ENCODE peak calls at places on chromosomes 7 and 10, in six cellular contexts. J, S, C, E, Z and B are unnamed samples.

GRCh38 chr7:8114175-8114574 is 145.6 kb downstream of the GLCCI1 start:
- DNase-seq in C (no peak), J (no peak), E (no peak), S (no peak), Z (no peak), B (no peak)

GRCh38 chr10:14782691-14783363 is 8.1 kb upstream of the FAM107B start:
- DNase-seq in J (no peak), C (peak; percentile 57), E (no peak), Z (peak; percentile 92), S (no peak), B (peak; percentile 69)

GRCh38 chr10:93436577-93436976 is 45.6 kb downstream of the MYOF start:
- DNase-seq in S (no peak), J (no peak), C (peak; percentile 79), E (no peak), Z (no peak), B (no peak)

GRCh38 chr7:22564511-22565045 is 64.6 kb upstream of the STEAP1B start:
- DNase-seq in S (no peak), E (peak; percentile 26), J (no peak), Z (no peak), C (peak; percentile 90), B (peak; percentile 47)

GRCh38 chr10:132589015-132589414 is 51.4 kb downstream of the INPP5A start:
- DNase-seq in S (no peak), J (no peak), Z (no peak), E (no peak), C (no peak), B (no peak)

GRCh38 chr7:82122290-82122689 is 321.3 kb downstream of the CACNA2D1 start:
- DNase-seq in Z (no peak), E (no peak), J (no peak), S (no peak), C (no peak), B (no peak)

GRCh38 chr10:128864554-128865300 is 602.3 kb upstream of the MGMT start:
- DNase-seq in E (no peak), S (no peak), C (no peak), Z (no peak), J (no peak), B (no peak)

GRCh38 chr7:74718336-74718735 is 55.5 kb upstream of the NCF1 start:
- DNase-seq in J (no peak), C (peak; percentile 2), S (no peak), E (no peak), Z (no peak), B (no peak)

GRCh38 chr10:20257422-20257821 is 441.2 kb downstream of the PLXDC2 start:
- DNase-seq in S (no peak), C (peak; percentile 18), E (no peak), J (no peak), Z (no peak), B (no peak)

GRCh38 chr10:44312401-44312800 is 72.5 kb downstream of the CXCL12 start:
- DNase-seq in Z (no peak), S (no peak), J (no peak), C (no peak), E (no peak), B (no peak)

GRCh38 chr7:156493942-156494341 is 146.6 kb upstream of the RNF32 start:
- DNase-seq in S (no peak), Z (no peak), C (peak; percentile 11), J (no peak), E (no peak), B (peak; percentile 16)

GRCh38 chr10:22624289-22624738 is 90.1 kb downstream of the PIP4K2A start:
- DNase-seq in C (peak; percentile 63), Z (no peak), E (no peak), J (no peak), S (no peak), B (peak; percentile 29)

GRCh38 chr10:96919785-96920425 is 87.8 kb downstream of the LCOR start:
- DNase-seq in S (no peak), Z (no peak), C (no peak), J (no peak), E (no peak), B (no peak)

GRCh38 chr7:106583133-106583532 is 77.8 kb downstream of the CCDC71L start:
- DNase-seq in E (no peak), S (no peak), J (no peak), C (no peak), Z (no peak), B (no peak)

GRCh38 chr10:50219200-50219599 is 32.1 kb downstream of the ASAH2 start:
- DNase-seq in Z (no peak), E (no peak), S (no peak), C (no peak), J (no peak), B (no peak)

GRCh38 chr7:100801833-100802568 is 25.3 kb downstream of the EPHB4 start:
- DNase-seq in Z (peak; percentile 94), C (peak; percentile 96), J (no peak), S (peak; percentile 87), E (peak; percentile 35), B (peak; percentile 99)

DNA sequence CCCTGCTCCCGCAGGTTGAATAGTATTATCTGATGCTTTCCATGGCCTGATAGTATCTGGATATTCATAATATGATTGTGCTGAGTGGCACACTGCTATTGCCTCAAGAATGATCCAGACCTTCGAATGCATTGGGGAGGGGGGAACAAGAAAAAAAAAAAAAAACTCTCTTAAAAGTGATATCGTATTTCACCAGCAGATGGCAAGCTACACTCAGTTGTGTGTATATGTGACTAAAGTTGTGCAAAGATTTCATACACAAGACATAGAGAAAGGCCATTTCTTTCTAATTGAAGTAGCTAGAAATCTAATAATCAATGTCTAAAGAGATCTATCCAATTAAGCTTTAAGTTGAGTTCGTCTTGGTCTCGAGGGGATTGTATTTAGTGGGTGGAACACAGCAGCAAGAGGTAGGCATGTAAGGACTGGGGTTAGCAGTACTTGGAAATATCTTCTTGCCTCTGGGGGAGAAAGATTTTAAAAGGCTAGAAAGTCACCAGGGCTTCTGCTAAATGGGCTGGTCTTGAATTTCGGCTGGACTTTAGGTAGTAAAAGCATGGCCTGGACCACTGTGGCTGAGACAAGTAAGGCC is 15.3 kb downstream of the SFRP4 start:
- DNase-seq in Z (peak; percentile 51), J (no peak), E (no peak), S (no peak), C (no peak), B (peak; percentile 13)
- TF ChIP-seq CTCF in Z (peak; percentile 88), J (peak; percentile 59), E (peak; percentile 66), S (peak; percentile 56), C (peak; percentile 40), B (peak; percentile 61)

DNA sequence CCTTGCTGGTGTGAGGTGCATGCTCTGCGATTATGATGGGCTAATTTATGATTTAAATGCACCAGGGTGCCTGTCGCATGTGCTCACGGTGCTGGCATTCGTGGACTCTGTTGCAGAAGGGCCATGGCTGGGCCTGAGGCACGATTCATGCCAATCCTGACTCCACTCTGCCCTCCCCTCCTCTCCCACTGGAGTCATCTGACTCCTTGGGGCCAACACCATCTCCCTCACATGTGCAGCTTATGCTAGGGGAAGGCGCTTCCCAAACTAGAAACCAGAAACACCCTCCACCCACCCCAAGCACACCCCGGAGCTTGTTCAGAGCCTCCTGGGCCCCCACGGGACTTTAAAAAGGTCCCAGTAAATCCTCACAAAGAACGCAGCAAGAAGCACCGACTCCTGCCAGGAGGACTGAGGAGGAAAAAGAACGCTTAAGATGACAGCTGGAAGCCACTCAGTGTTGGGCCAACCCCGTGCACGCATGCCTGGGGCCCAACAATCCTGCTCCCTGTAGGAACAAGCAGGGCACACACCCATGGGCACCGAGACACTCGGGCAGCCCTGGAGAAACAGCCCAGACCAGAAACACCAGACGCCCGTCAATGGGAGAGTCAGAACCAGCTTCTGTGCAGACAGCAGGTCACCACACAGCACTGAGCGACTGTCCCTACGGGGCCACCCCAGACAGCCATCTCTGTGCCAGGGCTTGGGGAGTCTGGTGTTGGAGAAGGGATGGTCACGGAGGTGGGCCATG is 14.2 kb downstream of the BRI3 start:
- DNase-seq in E (no peak), J (no peak), Z (no peak), S (no peak), C (no peak), B (no peak)
- H3K27ac ChIP-seq in E (no peak overlapping the region), J (peak overlapping the region; percentile 62), Z (peak overlapping the region; percentile 81), S (no peak overlapping the region), C (no peak overlapping the region), B (peak overlapping the region; percentile 68)

GRCh38 chr10:7561216-7561893 is 105.4 kb downstream of the ITIH5 start:
- DNase-seq in E (peak; percentile 88), J (peak; percentile 38), S (no peak), Z (no peak), C (no peak), B (no peak)
- TF ChIP-seq CTCF in E (peak; percentile 25), J (no peak), S (no peak), Z (no peak), C (no peak), B (no peak)

DNA sequence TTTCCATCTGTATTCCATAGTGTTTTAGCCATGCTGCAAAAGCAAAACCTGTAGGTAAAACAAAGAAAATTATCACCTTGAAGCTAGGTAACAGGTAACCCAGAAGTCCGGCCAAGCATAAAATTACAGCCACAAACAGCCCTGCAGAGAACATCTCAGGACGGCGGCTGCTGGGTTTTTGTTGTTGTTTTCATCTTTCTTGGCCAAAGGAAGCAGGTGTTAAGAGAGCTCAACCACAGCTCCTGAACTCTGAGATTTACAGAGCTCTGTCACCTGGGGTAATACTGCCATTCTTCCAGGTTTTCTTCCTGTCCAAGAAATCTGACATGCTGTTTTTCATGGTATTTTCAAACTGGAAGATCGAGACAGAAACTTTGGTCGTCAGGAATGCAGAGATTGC is 847 bp upstream of the SCIN start:
- DNase-seq in C (no peak), S (no peak), J (no peak), Z (no peak), E (no peak), B (peak; percentile 3)
- H3K27ac ChIP-seq in C (no peak overlapping the region), S (no peak overlapping the region), J (no peak overlapping the region), Z (no peak overlapping the region), E (no peak overlapping the region), B (no peak overlapping the region)

DNA sequence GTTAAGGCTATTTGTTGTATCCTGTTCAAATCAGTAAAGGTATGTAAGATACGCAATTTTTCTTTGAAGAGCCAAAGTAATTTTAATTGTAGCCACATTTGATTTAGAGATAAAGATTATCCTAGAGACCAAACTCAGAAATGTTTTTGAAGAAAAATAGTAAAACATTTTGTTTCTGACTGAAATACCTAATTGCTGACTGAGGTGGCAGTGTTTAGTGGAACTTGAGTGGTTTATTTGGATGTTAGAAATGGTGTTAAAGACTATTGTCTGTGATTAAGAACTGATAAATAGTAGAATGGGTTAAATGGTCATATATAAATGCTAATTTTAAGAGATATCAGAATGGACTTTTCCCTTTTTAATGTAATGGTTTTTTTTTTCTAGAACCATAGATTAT is 15.3 kb downstream of the EDRF1 start:
- DNase-seq in J (no peak), Z (no peak), C (no peak), E (no peak), S (no peak), B (no peak)
- TF ChIP-seq CTCF in J (no peak), Z (no peak), C (peak; percentile 25), E (no peak), S (no peak), B (no peak)

DNA sequence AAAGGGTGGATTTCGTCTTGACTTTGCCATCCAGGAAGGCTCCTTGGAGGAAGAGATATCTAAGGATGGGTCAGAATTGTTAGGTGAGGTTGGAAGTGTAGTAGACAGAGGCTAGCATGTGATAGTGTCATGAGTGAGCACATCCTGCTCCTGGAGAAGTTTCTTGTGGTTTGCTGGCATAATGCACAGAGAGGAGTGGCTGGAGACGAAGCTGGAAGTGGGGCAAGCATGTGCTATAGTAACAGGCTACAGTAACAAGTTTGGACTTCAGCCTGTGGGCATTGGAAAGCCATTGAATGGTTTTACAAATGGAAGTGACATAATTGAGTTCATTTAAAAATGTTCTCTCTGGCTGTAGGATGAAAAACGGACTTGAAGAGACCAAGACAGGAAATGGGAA is 175.6 kb upstream of the VWC2 start:
- DNase-seq in E (no peak), Z (no peak), S (no peak), J (no peak), C (peak; percentile 35), B (no peak)
- H3K27ac ChIP-seq in E (no peak overlapping the region), Z (no peak overlapping the region), S (no peak overlapping the region), J (no peak overlapping the region), C (no peak overlapping the region), B (no peak overlapping the region)